ENCODE peak calls at places on chromosome 11, in seven cellular contexts. One of them, this sample, is unnamed.

GRCh38 chr11:15843309-15843857 is 513.0 kb downstream of the SOX6 start:
- DNase-seq in body of pancreas: no peak
- DNase-seq in IMR-90: peak; percentile 11
- DNase-seq in testis: peak; percentile 74
- DNase-seq in tibial nerve: no peak
- DNase-seq in transverse colon: no peak
- DNase-seq in heart left ventricle: peak; percentile 42
- DNase-seq in this sample: no peak

GRCh38 chr11:69699213-69699612 is 4.6 kb downstream of the FGF19 start:
- DNase-seq in heart left ventricle: no peak
- DNase-seq in transverse colon: no peak
- DNase-seq in tibial nerve: no peak
- DNase-seq in IMR-90: no peak
- DNase-seq in body of pancreas: no peak
- DNase-seq in testis: peak; percentile 72
- DNase-seq in this sample: peak; percentile 67

GRCh38 chr11:65903068-65903481 is 2.9 kb upstream of the FOSL1 start:
- DNase-seq in IMR-90: peak; percentile 91
- DNase-seq in tibial nerve: no peak
- DNase-seq in heart left ventricle: no peak
- DNase-seq in testis: no peak
- DNase-seq in transverse colon: no peak
- DNase-seq in body of pancreas: no peak
- DNase-seq in this sample: no peak

GRCh38 chr11:67432655-67433349 is 4.5 kb downstream of the RPS6KB2 start:
- DNase-seq in body of pancreas: no peak
- DNase-seq in tibial nerve: no peak
- DNase-seq in IMR-90: no peak
- DNase-seq in transverse colon: no peak
- DNase-seq in testis: no peak
- DNase-seq in heart left ventricle: no peak
- DNase-seq in this sample: no peak

GRCh38 chr11:72643547-72643946 is 30.7 kb downstream of the PDE2A start:
- DNase-seq in IMR-90: no peak
- DNase-seq in tibial nerve: no peak
- DNase-seq in testis: no peak
- DNase-seq in heart left ventricle: no peak
- DNase-seq in body of pancreas: no peak
- DNase-seq in transverse colon: no peak
- DNase-seq in this sample: no peak

GRCh38 chr11:102430158-102430836 is 22.3 kb downstream of the TMEM123 start:
- DNase-seq in IMR-90: peak; percentile 70
- DNase-seq in tibial nerve: no peak
- DNase-seq in heart left ventricle: no peak
- DNase-seq in body of pancreas: no peak
- DNase-seq in transverse colon: no peak
- DNase-seq in testis: no peak
- DNase-seq in this sample: no peak

GRCh38 chr11:66203847-66204246 is 64.6 kb upstream of the RAB1B start:
- DNase-seq in transverse colon: no peak
- DNase-seq in body of pancreas: no peak
- DNase-seq in IMR-90: no peak
- DNase-seq in testis: no peak
- DNase-seq in heart left ventricle: no peak
- DNase-seq in tibial nerve: no peak
- DNase-seq in this sample: no peak

GRCh38 chr11:91164452-91164822 is 941.6 kb upstream of the CHORDC1 start:
- DNase-seq in testis: no peak
- DNase-seq in IMR-90: no peak
- DNase-seq in tibial nerve: no peak
- DNase-seq in transverse colon: no peak
- DNase-seq in heart left ventricle: no peak
- DNase-seq in body of pancreas: no peak
- DNase-seq in this sample: no peak

GRCh38 chr11:69352181-69352580 is 58.2 kb downstream of the MYEOV start:
- DNase-seq in tibial nerve: no peak
- DNase-seq in body of pancreas: no peak
- DNase-seq in heart left ventricle: no peak
- DNase-seq in IMR-90: no peak
- DNase-seq in testis: no peak
- DNase-seq in transverse colon: no peak
- DNase-seq in this sample: no peak

GRCh38 chr11:68330700-68331337 is 18.4 kb downstream of the LRP5 start:
- DNase-seq in body of pancreas: no peak
- DNase-seq in transverse colon: no peak
- DNase-seq in testis: no peak
- DNase-seq in heart left ventricle: no peak
- DNase-seq in tibial nerve: no peak
- DNase-seq in IMR-90: no peak
- DNase-seq in this sample: no peak

GRCh38 chr11:121513807-121514206 is 61.0 kb upstream of the SORL1-AS1 start:
- DNase-seq in tibial nerve: no peak
- DNase-seq in testis: no peak
- DNase-seq in transverse colon: no peak
- DNase-seq in body of pancreas: no peak
- DNase-seq in IMR-90: no peak
- DNase-seq in heart left ventricle: no peak
- DNase-seq in this sample: no peak

GRCh38 chr11:95571861-95572260 is 217.7 kb downstream of the FAM76B start:
- DNase-seq in IMR-90: no peak
- DNase-seq in body of pancreas: no peak
- DNase-seq in transverse colon: no peak
- DNase-seq in tibial nerve: no peak
- DNase-seq in heart left ventricle: no peak
- DNase-seq in testis: no peak
- DNase-seq in this sample: no peak

GRCh38 chr11:12840871-12841516 is 166.8 kb downstream of the TEAD1 start:
- DNase-seq in IMR-90: peak; percentile 52
- DNase-seq in heart left ventricle: no peak
- DNase-seq in tibial nerve: no peak
- DNase-seq in transverse colon: no peak
- DNase-seq in testis: no peak
- DNase-seq in body of pancreas: no peak
- DNase-seq in this sample: no peak

GRCh38 chr11:115657586-115657985 is 153.4 kb upstream of the CADM1 start:
- DNase-seq in testis: no peak
- DNase-seq in IMR-90: peak; percentile 70
- DNase-seq in tibial nerve: no peak
- DNase-seq in transverse colon: no peak
- DNase-seq in body of pancreas: no peak
- DNase-seq in heart left ventricle: no peak
- DNase-seq in this sample: no peak

GRCh38 chr11:115656041-115656440 is 151.8 kb upstream of the CADM1 start:
- DNase-seq in transverse colon: no peak
- DNase-seq in IMR-90: no peak
- DNase-seq in tibial nerve: no peak
- DNase-seq in testis: no peak
- DNase-seq in body of pancreas: no peak
- DNase-seq in heart left ventricle: no peak
- DNase-seq in this sample: no peak

GRCh38 chr11:115656684-115657083 is 152.5 kb upstream of the CADM1 start:
- DNase-seq in heart left ventricle: no peak
- DNase-seq in tibial nerve: no peak
- DNase-seq in IMR-90: no peak
- DNase-seq in testis: no peak
- DNase-seq in transverse colon: peak; percentile 57
- DNase-seq in body of pancreas: no peak
- DNase-seq in this sample: no peak

GRCh38 chr11:115660072-115660805 is 156.0 kb upstream of the CADM1 start:
- DNase-seq in body of pancreas: no peak
- DNase-seq in tibial nerve: no peak
- DNase-seq in IMR-90: no peak
- DNase-seq in heart left ventricle: no peak
- DNase-seq in testis: no peak
- DNase-seq in transverse colon: no peak
- DNase-seq in this sample: no peak

DNA sequence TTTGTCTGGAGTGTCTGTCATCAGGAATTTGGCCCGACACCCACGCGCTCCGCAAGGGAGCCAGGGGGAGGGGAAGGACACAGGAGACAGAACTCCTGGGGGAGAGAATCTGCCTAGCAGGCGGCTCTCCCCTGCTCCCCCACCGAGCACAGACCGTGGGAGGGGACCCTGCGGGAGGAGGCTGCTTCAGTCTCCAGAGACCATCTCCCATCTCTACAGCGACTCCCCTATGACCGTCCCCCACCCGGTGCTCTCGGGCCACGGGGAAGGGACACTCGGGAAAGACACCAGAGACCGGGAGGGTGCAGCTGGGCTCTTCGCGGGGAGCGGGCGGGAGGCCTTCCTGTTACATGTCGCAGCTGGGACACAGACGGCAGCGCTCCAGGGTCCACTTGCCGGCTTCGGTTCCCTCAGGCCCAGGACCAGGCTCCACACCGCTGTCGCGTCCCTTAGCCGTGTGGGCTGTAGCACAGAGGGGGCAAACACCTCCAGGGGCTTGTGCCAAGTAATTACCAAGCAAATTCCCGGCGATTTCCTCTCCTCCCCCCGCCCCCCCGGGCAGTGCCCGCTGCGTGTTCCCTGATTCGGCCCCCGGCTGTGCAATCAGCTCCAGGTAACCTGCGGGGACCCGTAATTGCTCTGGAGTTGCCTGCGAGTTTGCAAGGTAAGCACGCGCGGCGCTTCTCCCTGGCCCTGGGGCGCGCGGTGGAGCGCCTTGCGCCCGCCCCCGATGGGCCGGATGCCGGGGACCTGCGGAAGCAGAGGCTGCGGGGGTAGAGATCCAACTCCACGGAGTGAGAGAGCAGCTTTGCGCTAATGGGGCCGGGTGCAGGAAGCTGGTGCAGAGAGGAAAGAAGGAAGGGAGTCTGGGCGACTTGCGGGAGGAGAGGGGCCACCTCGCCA is 155.1 kb upstream of the CADM1 start:
- DNase-seq in heart left ventricle: peak; percentile 58
- DNase-seq in testis: peak; percentile 31
- DNase-seq in body of pancreas: peak; percentile 17
- DNase-seq in IMR-90: peak; percentile 41
- DNase-seq in tibial nerve: no peak
- DNase-seq in transverse colon: no peak
- DNase-seq in this sample: peak; percentile 73
- H3K27me3 ChIP-seq in heart left ventricle: no peaks in the 10 kb centered on the region
- H3K27me3 ChIP-seq in testis: no peaks in the 10 kb centered on the region
- H3K27me3 ChIP-seq in body of pancreas: peaks cover 12% of the 10 kb centered on the region
- H3K27me3 ChIP-seq in IMR-90: peaks cover 2% of the 10 kb centered on the region
- H3K27me3 ChIP-seq in tibial nerve: peaks cover 22% of the 10 kb centered on the region
- H3K27me3 ChIP-seq in transverse colon: peaks cover 45% of the 10 kb centered on the region
- H3K27me3 ChIP-seq in this sample: no peaks in the 10 kb centered on the region

GRCh38 chr11:59141191-59141590 is 1.5 kb upstream of the FAM111A start:
- DNase-seq in IMR-90: no peak
- DNase-seq in transverse colon: no peak
- DNase-seq in testis: no peak
- DNase-seq in tibial nerve: no peak
- DNase-seq in heart left ventricle: no peak
- DNase-seq in body of pancreas: no peak
- DNase-seq in this sample: no peak
- H3K4me3 ChIP-seq in IMR-90: no peak overlapping the region
- H3K4me3 ChIP-seq in transverse colon: no peak overlapping the region
- H3K4me3 ChIP-seq in testis: no peak overlapping the region
- H3K4me3 ChIP-seq in tibial nerve: no peak overlapping the region
- H3K4me3 ChIP-seq in heart left ventricle: no peak overlapping the region
- H3K4me3 ChIP-seq in body of pancreas: no peak overlapping the region
- H3K4me3 ChIP-seq in this sample: no peak overlapping the region

DNA sequence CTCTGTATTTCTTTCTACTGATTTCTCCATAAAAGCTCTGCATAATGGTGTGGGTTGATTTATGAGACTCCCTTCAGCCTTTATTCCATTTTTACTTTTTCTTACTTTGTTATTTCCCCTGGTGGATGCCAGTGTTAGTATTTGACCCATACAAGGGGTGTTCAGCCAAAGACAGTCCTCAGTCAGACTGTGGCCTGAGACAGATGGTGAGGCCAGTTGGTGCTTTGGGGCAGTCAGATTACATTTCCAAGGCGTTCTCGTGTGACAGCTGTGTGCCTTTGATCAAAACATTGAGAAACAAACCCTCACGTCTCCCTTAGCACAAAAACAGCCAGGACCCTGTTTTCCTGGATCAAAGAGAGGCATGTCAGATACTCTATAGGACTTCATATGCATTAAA is 31.3 kb upstream of the SLN start:
- DNase-seq in transverse colon: no peak
- DNase-seq in IMR-90: no peak
- DNase-seq in body of pancreas: no peak
- DNase-seq in tibial nerve: no peak
- DNase-seq in heart left ventricle: no peak
- DNase-seq in testis: no peak
- DNase-seq in this sample: no peak
- TF ChIP-seq POLR2A in transverse colon: no peak
- TF ChIP-seq POLR2A in IMR-90: no peak
- TF ChIP-seq POLR2A in body of pancreas: no peak
- TF ChIP-seq POLR2A in tibial nerve: no peak
- TF ChIP-seq POLR2A in heart left ventricle: no peak
- TF ChIP-seq POLR2A in testis: no peak
- TF ChIP-seq POLR2A in this sample: no peak

GRCh38 chr11:79438631-79439429 is 2.0 kb downstream of the TENM4 start:
- DNase-seq in tibial nerve: peak; percentile 44
- DNase-seq in IMR-90: peak; percentile 42
- DNase-seq in body of pancreas: no peak
- DNase-seq in testis: peak; percentile 44
- DNase-seq in heart left ventricle: peak; percentile 8
- DNase-seq in transverse colon: peak; percentile 18
- DNase-seq in this sample: peak; percentile 46

GRCh38 chr11:79440451-79441158 is at the start of gene TENM4:
- DNase-seq in transverse colon: peak; percentile 35
- DNase-seq in heart left ventricle: peak; percentile 48
- DNase-seq in body of pancreas: no peak
- DNase-seq in IMR-90: peak; percentile 92
- DNase-seq in testis: peak; percentile 80
- DNase-seq in tibial nerve: peak; percentile 71
- DNase-seq in this sample: peak; percentile 90

GRCh38 chr11:79441159-79441875 is 487 bp upstream of the TENM4 start:
- DNase-seq in body of pancreas: no peak
- DNase-seq in IMR-90: peak; percentile 58
- DNase-seq in tibial nerve: no peak
- DNase-seq in heart left ventricle: no peak
- DNase-seq in testis: no peak
- DNase-seq in transverse colon: no peak
- DNase-seq in this sample: peak; percentile 23

GRCh38 chr11:79439430-79439892 is 1.4 kb downstream of the TENM4 start:
- DNase-seq in heart left ventricle: peak; percentile 8
- DNase-seq in testis: peak; percentile 21
- DNase-seq in tibial nerve: peak; percentile 16
- DNase-seq in transverse colon: no peak
- DNase-seq in IMR-90: peak; percentile 59
- DNase-seq in body of pancreas: no peak
- DNase-seq in this sample: peak; percentile 66

DNA sequence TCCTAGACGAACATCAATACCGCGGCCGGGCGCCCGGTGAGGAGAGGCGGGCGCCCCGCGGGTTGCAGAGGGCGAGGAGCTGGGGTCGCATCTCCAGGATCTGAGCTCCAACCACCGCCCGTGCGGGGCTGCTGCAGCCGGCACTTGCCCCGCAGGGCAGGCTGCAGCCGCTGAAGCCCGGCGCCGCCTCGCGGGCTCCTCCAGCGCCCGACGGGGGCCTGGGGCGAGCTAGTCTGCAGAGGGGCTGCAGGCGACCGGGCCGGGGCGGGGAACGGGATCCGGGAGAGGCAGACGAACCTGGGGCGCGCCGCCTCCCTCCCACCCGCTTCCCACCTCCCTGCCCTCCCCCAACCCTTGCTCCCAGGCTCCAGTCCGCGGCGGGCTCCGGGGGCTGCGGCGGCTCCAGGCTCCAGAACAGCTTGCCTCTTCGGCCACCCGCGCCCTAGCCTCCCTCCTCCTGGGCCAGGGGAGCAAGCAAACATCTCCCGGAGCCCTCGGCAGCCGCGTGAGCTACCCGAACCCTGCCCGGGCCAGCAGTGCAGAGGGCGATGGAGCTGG is 858 bp downstream of the TENM4 start:
- DNase-seq in transverse colon: no peak
- DNase-seq in body of pancreas: no peak
- DNase-seq in heart left ventricle: peak; percentile 13
- DNase-seq in testis: peak; percentile 42
- DNase-seq in tibial nerve: peak; percentile 9
- DNase-seq in IMR-90: no peak
- DNase-seq in this sample: peak; percentile 62
- H3K27me3 ChIP-seq in transverse colon: peaks cover 99% of the 10 kb centered on the region
- H3K27me3 ChIP-seq in body of pancreas: peaks cover 48% of the 10 kb centered on the region
- H3K27me3 ChIP-seq in heart left ventricle: peaks cover 38% of the 10 kb centered on the region
- H3K27me3 ChIP-seq in testis: no peaks in the 10 kb centered on the region
- H3K27me3 ChIP-seq in tibial nerve: peaks cover 77% of the 10 kb centered on the region
- H3K27me3 ChIP-seq in IMR-90: no peaks in the 10 kb centered on the region
- H3K27me3 ChIP-seq in this sample: no peaks in the 10 kb centered on the region